ENCODE peak calls at places on chromosomes 2 and 18, in seven cellular contexts. One of them, this sample, is unnamed.

GRCh38 chr18:8260319-8260718 is 348.9 kb upstream of the RAB12 start:
- DNase-seq in CD8-positive, alpha-beta T cell: no peak
- DNase-seq in upper lobe of right lung: no peak
- DNase-seq in endothelial cell of umbilical vein: no peak
- DNase-seq in fibroblast of lung: peak; percentile 39
- DNase-seq in adrenal gland: no peak
- DNase-seq in lower lobe of right lung: no peak
- DNase-seq in this sample: no peak

GRCh38 chr2:18402888-18403287 is 157.6 kb downstream of the RDH14 start:
- DNase-seq in CD8-positive, alpha-beta T cell: no peak
- DNase-seq in endothelial cell of umbilical vein: no peak
- DNase-seq in lower lobe of right lung: no peak
- DNase-seq in upper lobe of right lung: no peak
- DNase-seq in fibroblast of lung: no peak
- DNase-seq in adrenal gland: no peak
- DNase-seq in this sample: no peak

GRCh38 chr18:73842795-73843394 is 304.7 kb downstream of the FBXO15 start:
- DNase-seq in adrenal gland: peak; percentile 65
- DNase-seq in endothelial cell of umbilical vein: no peak
- DNase-seq in lower lobe of right lung: no peak
- DNase-seq in upper lobe of right lung: no peak
- DNase-seq in CD8-positive, alpha-beta T cell: peak; percentile 29
- DNase-seq in fibroblast of lung: peak; percentile 49
- DNase-seq in this sample: peak; percentile 61

GRCh38 chr18:24860978-24861680 is 400.7 kb downstream of the HRH4 start:
- DNase-seq in CD8-positive, alpha-beta T cell: no peak
- DNase-seq in lower lobe of right lung: no peak
- DNase-seq in upper lobe of right lung: no peak
- DNase-seq in fibroblast of lung: no peak
- DNase-seq in endothelial cell of umbilical vein: peak; percentile 94
- DNase-seq in adrenal gland: no peak
- DNase-seq in this sample: no peak

GRCh38 chr2:172088245-172089004 is 3.1 kb downstream of the DLX1 start:
- DNase-seq in adrenal gland: no peak
- DNase-seq in fibroblast of lung: no peak
- DNase-seq in endothelial cell of umbilical vein: no peak
- DNase-seq in CD8-positive, alpha-beta T cell: no peak
- DNase-seq in upper lobe of right lung: no peak
- DNase-seq in lower lobe of right lung: peak; percentile 39
- DNase-seq in this sample: no peak

GRCh38 chr2:213455316-213456008 is 171.2 kb downstream of the SPAG16 start:
- DNase-seq in CD8-positive, alpha-beta T cell: no peak
- DNase-seq in upper lobe of right lung: no peak
- DNase-seq in adrenal gland: no peak
- DNase-seq in endothelial cell of umbilical vein: no peak
- DNase-seq in fibroblast of lung: no peak
- DNase-seq in lower lobe of right lung: no peak
- DNase-seq in this sample: no peak

GRCh38 chr18:79380816-79381806 is 14.6 kb upstream of the NFATC1 start:
- DNase-seq in upper lobe of right lung: peak; percentile 81
- DNase-seq in CD8-positive, alpha-beta T cell: peak; percentile 75
- DNase-seq in fibroblast of lung: peak; percentile 13
- DNase-seq in endothelial cell of umbilical vein: peak; percentile 59
- DNase-seq in adrenal gland: peak; percentile 82
- DNase-seq in lower lobe of right lung: peak; percentile 65
- DNase-seq in this sample: peak; percentile 71

GRCh38 chr2:138707424-138708074 is 72.6 kb downstream of the NXPH2 start:
- DNase-seq in upper lobe of right lung: no peak
- DNase-seq in adrenal gland: no peak
- DNase-seq in CD8-positive, alpha-beta T cell: no peak
- DNase-seq in fibroblast of lung: peak; percentile 95
- DNase-seq in lower lobe of right lung: no peak
- DNase-seq in endothelial cell of umbilical vein: no peak
- DNase-seq in this sample: no peak

GRCh38 chr2:7031424-7032245 is 114.4 kb downstream of the RNF144A start:
- DNase-seq in fibroblast of lung: peak; percentile 24
- DNase-seq in endothelial cell of umbilical vein: no peak
- DNase-seq in CD8-positive, alpha-beta T cell: peak; percentile 44
- DNase-seq in adrenal gland: peak; percentile 81
- DNase-seq in upper lobe of right lung: peak; percentile 90
- DNase-seq in lower lobe of right lung: peak; percentile 91
- DNase-seq in this sample: peak; percentile 10

GRCh38 chr2:5932556-5933469 is 240.6 kb downstream of the SOX11 start:
- DNase-seq in adrenal gland: no peak
- DNase-seq in CD8-positive, alpha-beta T cell: no peak
- DNase-seq in fibroblast of lung: no peak
- DNase-seq in endothelial cell of umbilical vein: no peak
- DNase-seq in lower lobe of right lung: no peak
- DNase-seq in upper lobe of right lung: peak; percentile 70
- DNase-seq in this sample: no peak

GRCh38 chr2:208077286-208077685 is 47.0 kb downstream of the CRYGD start:
- DNase-seq in upper lobe of right lung: no peak
- DNase-seq in lower lobe of right lung: no peak
- DNase-seq in CD8-positive, alpha-beta T cell: no peak
- DNase-seq in endothelial cell of umbilical vein: no peak
- DNase-seq in adrenal gland: no peak
- DNase-seq in fibroblast of lung: peak; percentile 37
- DNase-seq in this sample: no peak

GRCh38 chr2:179226203-179226960 is 38.2 kb downstream of the SESTD1 start:
- DNase-seq in lower lobe of right lung: no peak
- DNase-seq in adrenal gland: no peak
- DNase-seq in CD8-positive, alpha-beta T cell: no peak
- DNase-seq in fibroblast of lung: no peak
- DNase-seq in endothelial cell of umbilical vein: no peak
- DNase-seq in upper lobe of right lung: no peak
- DNase-seq in this sample: no peak

GRCh38 chr18:7789853-7790552 is 222.9 kb downstream of the PTPRM start:
- DNase-seq in CD8-positive, alpha-beta T cell: no peak
- DNase-seq in upper lobe of right lung: no peak
- DNase-seq in fibroblast of lung: peak; percentile 31
- DNase-seq in endothelial cell of umbilical vein: peak; percentile 59
- DNase-seq in lower lobe of right lung: no peak
- DNase-seq in adrenal gland: no peak
- DNase-seq in this sample: peak; percentile 1

GRCh38 chr2:142176941-142177340 is 46.1 kb upstream of the LRP1B start:
- DNase-seq in upper lobe of right lung: no peak
- DNase-seq in CD8-positive, alpha-beta T cell: no peak
- DNase-seq in endothelial cell of umbilical vein: no peak
- DNase-seq in lower lobe of right lung: no peak
- DNase-seq in adrenal gland: no peak
- DNase-seq in fibroblast of lung: no peak
- DNase-seq in this sample: peak; percentile 55
- H3K4me1 ChIP-seq in upper lobe of right lung: no peaks in the 10 kb centered on the region
- H3K4me1 ChIP-seq in CD8-positive, alpha-beta T cell: no peaks in the 10 kb centered on the region
- H3K4me1 ChIP-seq in endothelial cell of umbilical vein: no peaks in the 10 kb centered on the region
- H3K4me1 ChIP-seq in lower lobe of right lung: no peaks in the 10 kb centered on the region
- H3K4me1 ChIP-seq in adrenal gland: no peaks in the 10 kb centered on the region
- H3K4me1 ChIP-seq in fibroblast of lung: no peaks in the 10 kb centered on the region
- H3K4me1 ChIP-seq in this sample: peaks cover 18% of the 10 kb centered on the region

DNA sequence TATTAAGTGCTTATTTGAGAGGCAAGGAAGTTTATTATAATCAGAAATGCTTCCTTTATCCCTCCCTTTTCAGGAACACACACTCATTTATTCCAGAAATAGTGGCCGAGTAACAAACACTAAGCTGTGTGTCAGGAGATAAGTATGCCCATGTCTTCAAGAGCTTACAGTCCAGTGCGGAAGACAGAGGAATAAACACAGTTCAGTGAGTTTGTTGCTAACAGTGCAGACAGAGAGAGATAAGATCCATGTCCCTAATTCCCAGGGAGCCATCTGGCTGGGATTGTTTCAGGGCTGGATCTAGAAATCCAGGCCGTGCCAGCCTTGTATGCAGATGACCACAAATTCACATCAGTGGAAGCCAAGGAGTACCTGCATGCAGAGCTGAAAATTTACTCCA is 151.4 kb downstream of the ANTXR1 start:
- DNase-seq in adrenal gland: peak; percentile 70
- DNase-seq in upper lobe of right lung: no peak
- DNase-seq in fibroblast of lung: peak; percentile 96
- DNase-seq in endothelial cell of umbilical vein: peak; percentile 28
- DNase-seq in lower lobe of right lung: no peak
- DNase-seq in CD8-positive, alpha-beta T cell: no peak
- DNase-seq in this sample: no peak
- H3K4me1 ChIP-seq in adrenal gland: peaks cover 44% of the 10 kb centered on the region
- H3K4me1 ChIP-seq in upper lobe of right lung: peaks cover 38% of the 10 kb centered on the region
- H3K4me1 ChIP-seq in fibroblast of lung: peaks cover 22% of the 10 kb centered on the region
- H3K4me1 ChIP-seq in endothelial cell of umbilical vein: peaks cover 40% of the 10 kb centered on the region
- H3K4me1 ChIP-seq in lower lobe of right lung: peaks cover 49% of the 10 kb centered on the region
- H3K4me1 ChIP-seq in CD8-positive, alpha-beta T cell: no peaks in the 10 kb centered on the region
- H3K4me1 ChIP-seq in this sample: no peaks in the 10 kb centered on the region

GRCh38 chr2:224408676-224409075 is 6.8 kb upstream of the FAM124B start:
- DNase-seq in adrenal gland: no peak
- DNase-seq in endothelial cell of umbilical vein: peak; percentile 79
- DNase-seq in lower lobe of right lung: no peak
- DNase-seq in fibroblast of lung: no peak
- DNase-seq in CD8-positive, alpha-beta T cell: no peak
- DNase-seq in upper lobe of right lung: no peak
- DNase-seq in this sample: no peak

GRCh38 chr2:224404766-224405165 is 2.9 kb upstream of the FAM124B start:
- DNase-seq in lower lobe of right lung: no peak
- DNase-seq in CD8-positive, alpha-beta T cell: no peak
- DNase-seq in fibroblast of lung: no peak
- DNase-seq in upper lobe of right lung: no peak
- DNase-seq in adrenal gland: no peak
- DNase-seq in endothelial cell of umbilical vein: no peak
- DNase-seq in this sample: no peak

GRCh38 chr2:224405841-224406370 is 4.0 kb upstream of the FAM124B start:
- DNase-seq in adrenal gland: no peak
- DNase-seq in CD8-positive, alpha-beta T cell: no peak
- DNase-seq in upper lobe of right lung: no peak
- DNase-seq in fibroblast of lung: no peak
- DNase-seq in endothelial cell of umbilical vein: peak; percentile 77
- DNase-seq in lower lobe of right lung: no peak
- DNase-seq in this sample: peak; percentile 11

GRCh38 chr2:224405412-224405811 is 3.5 kb upstream of the FAM124B start:
- DNase-seq in lower lobe of right lung: no peak
- DNase-seq in fibroblast of lung: no peak
- DNase-seq in adrenal gland: no peak
- DNase-seq in endothelial cell of umbilical vein: no peak
- DNase-seq in CD8-positive, alpha-beta T cell: no peak
- DNase-seq in upper lobe of right lung: no peak
- DNase-seq in this sample: no peak

DNA sequence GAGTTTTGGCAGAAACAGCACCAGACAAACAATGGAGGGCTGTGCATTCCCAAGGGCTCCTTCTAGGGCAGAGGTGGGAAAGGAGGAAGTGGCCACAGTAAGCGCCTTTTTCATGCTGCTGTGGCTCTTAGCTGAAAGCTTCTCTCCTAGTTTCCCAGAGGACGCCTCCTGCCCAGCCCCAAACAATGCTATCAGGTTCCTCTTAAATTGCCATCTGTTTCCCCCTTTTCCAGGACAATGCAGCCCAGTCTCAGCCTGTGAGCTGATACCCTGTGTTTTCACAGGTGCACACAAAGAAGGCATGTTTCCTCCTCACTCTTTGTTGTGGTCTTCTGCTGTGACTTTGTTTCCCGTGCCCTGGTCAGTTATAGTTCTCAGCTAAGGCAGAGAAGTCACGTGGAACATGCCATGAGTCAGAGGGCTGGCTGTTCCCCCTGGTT is 5.4 kb upstream of the FAM124B start:
- DNase-seq in adrenal gland: no peak
- DNase-seq in CD8-positive, alpha-beta T cell: no peak
- DNase-seq in endothelial cell of umbilical vein: peak; percentile 100
- DNase-seq in fibroblast of lung: no peak
- DNase-seq in lower lobe of right lung: no peak
- DNase-seq in upper lobe of right lung: no peak
- DNase-seq in this sample: no peak
- H3K4me1 ChIP-seq in adrenal gland: no peaks in the 10 kb centered on the region
- H3K4me1 ChIP-seq in CD8-positive, alpha-beta T cell: no peaks in the 10 kb centered on the region
- H3K4me1 ChIP-seq in endothelial cell of umbilical vein: peaks cover 43% of the 10 kb centered on the region
- H3K4me1 ChIP-seq in fibroblast of lung: no peaks in the 10 kb centered on the region
- H3K4me1 ChIP-seq in lower lobe of right lung: no peaks in the 10 kb centered on the region
- H3K4me1 ChIP-seq in upper lobe of right lung: peaks cover 5% of the 10 kb centered on the region
- H3K4me1 ChIP-seq in this sample: no peaks in the 10 kb centered on the region

DNA sequence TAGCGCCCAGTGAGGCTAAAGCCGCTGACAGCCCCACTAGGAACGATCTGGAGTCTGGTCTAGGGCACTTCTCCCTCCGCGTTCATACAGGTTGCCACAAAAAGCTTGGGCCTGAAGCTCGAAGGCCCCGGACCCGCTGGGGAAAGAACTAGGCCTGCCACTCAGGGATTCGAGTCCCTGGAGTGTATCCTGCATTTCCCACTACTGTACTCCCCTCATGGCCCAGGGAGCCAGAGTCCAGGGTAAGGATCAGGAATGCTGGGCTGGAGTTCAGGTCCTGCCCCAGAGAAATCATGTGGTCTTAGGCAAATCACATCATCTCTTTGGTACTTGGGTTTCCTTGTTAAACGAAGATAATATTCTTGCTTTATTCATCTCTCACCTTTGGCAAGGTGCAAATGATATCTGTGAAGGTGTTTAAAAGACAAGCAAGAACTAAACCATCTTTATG is 1.4 kb upstream of the ZFP36L2 start:
- DNase-seq in endothelial cell of umbilical vein: no peak
- DNase-seq in lower lobe of right lung: no peak
- DNase-seq in adrenal gland: no peak
- DNase-seq in upper lobe of right lung: no peak
- DNase-seq in fibroblast of lung: no peak
- DNase-seq in CD8-positive, alpha-beta T cell: no peak
- DNase-seq in this sample: no peak
- H3K4me1 ChIP-seq in endothelial cell of umbilical vein: peaks cover 18% of the 10 kb centered on the region
- H3K4me1 ChIP-seq in lower lobe of right lung: peaks cover 31% of the 10 kb centered on the region
- H3K4me1 ChIP-seq in adrenal gland: peaks cover 24% of the 10 kb centered on the region
- H3K4me1 ChIP-seq in upper lobe of right lung: peaks cover 27% of the 10 kb centered on the region
- H3K4me1 ChIP-seq in fibroblast of lung: peaks cover 15% of the 10 kb centered on the region
- H3K4me1 ChIP-seq in CD8-positive, alpha-beta T cell: peaks cover 23% of the 10 kb centered on the region
- H3K4me1 ChIP-seq in this sample: peaks cover 27% of the 10 kb centered on the region

GRCh38 chr2:236550701-236551465 is 18.7 kb upstream of the ACKR3 start:
- DNase-seq in endothelial cell of umbilical vein: no peak
- DNase-seq in fibroblast of lung: no peak
- DNase-seq in adrenal gland: no peak
- DNase-seq in upper lobe of right lung: no peak
- DNase-seq in CD8-positive, alpha-beta T cell: no peak
- DNase-seq in lower lobe of right lung: no peak
- DNase-seq in this sample: no peak
- H3K4me1 ChIP-seq in endothelial cell of umbilical vein: no peaks in the 10 kb centered on the region
- H3K4me1 ChIP-seq in fibroblast of lung: no peaks in the 10 kb centered on the region
- H3K4me1 ChIP-seq in adrenal gland: no peaks in the 10 kb centered on the region
- H3K4me1 ChIP-seq in upper lobe of right lung: peaks cover 4% of the 10 kb centered on the region
- H3K4me1 ChIP-seq in CD8-positive, alpha-beta T cell: peaks cover 78% of the 10 kb centered on the region
- H3K4me1 ChIP-seq in lower lobe of right lung: peaks cover 24% of the 10 kb centered on the region
- H3K4me1 ChIP-seq in this sample: no peaks in the 10 kb centered on the region